ENCODE peak calls at places on chromosomes 7 and 10, in ten cellular contexts. L is RKO; J is HT1080; D is kidney glomerular epithelial cell; U is stimulated activated CD4-positive, alpha-beta T cell treated with anti-CD3 and anti-CD28 coated beads, Interleukin-4, amount 100 ng/mL, for 4 hours; V is HFF-Myc; K is left cardiac atrium; T is anterior cingulate cortex; E is T-helper 9 cell; Q is activated CD4-positive, alpha-beta T cell treated with anti-CD3 and anti-CD28 coated beads, Interleukin-2, amount 10 ng/mL, durations not matched to agents 7 days and 5 days. N is an unnamed sample.

GRCh38 chr7:55567495-55568070 is 4.7 kb downstream of the VOPP1 start:
- DNase-seq in K (no peak), U (no peak), D (no peak), J (no peak), L (no peak), T (peak; percentile 28), V (no peak), Q (no peak), E (no peak), N (no peak)

GRCh38 chr10:124821520-124821919 is 19.9 kb downstream of the ABRAXAS2 start:
- DNase-seq in U (no peak), E (no peak), T (no peak), L (no peak), V (no peak), Q (no peak), J (no peak), D (no peak), K (no peak), N (no peak)

GRCh38 chr7:21426286-21426957 is 1.5 kb upstream of the SP4 start:
- DNase-seq in D (no peak), U (no peak), V (no peak), K (no peak), E (no peak), Q (no peak), T (no peak), L (no peak), J (no peak), N (no peak)

GRCh38 chr7:129307592-129307991 is 82.8 kb downstream of the AHCYL2 start:
- DNase-seq in D (no peak), E (no peak), T (no peak), K (no peak), U (no peak), J (no peak), V (no peak), Q (no peak), L (no peak), N (no peak)

GRCh38 chr7:33805630-33806233 is 99.6 kb upstream of the BMPER start:
- DNase-seq in T (no peak), K (peak; percentile 37), L (no peak), U (no peak), D (peak; percentile 34), J (peak; percentile 17), Q (no peak), E (no peak), V (peak; percentile 14), N (no peak)

GRCh38 chr7:75920431-75921161 is 5.6 kb downstream of the POR start:
- DNase-seq in L (no peak), D (no peak), V (no peak), E (no peak), Q (no peak), K (peak; percentile 30), T (no peak), U (no peak), J (no peak), N (no peak)

GRCh38 chr7:85475476-85475875 is 288.6 kb upstream of the SEMA3D start:
- DNase-seq in V (no peak), L (no peak), D (no peak), J (no peak), T (no peak), K (no peak), E (no peak), Q (no peak), U (no peak), N (no peak)

GRCh38 chr10:92695679-92696605 is 6.2 kb downstream of the HHEX start:
- DNase-seq in J (no peak), V (no peak), T (no peak), L (no peak), Q (no peak), K (no peak), E (no peak), U (no peak), D (no peak), N (no peak)

GRCh38 chr10:116444527-116445142 is 17.0 kb downstream of the PNLIPRP3 start:
- DNase-seq in L (peak; percentile 42), E (no peak), K (no peak), V (peak; percentile 11), U (no peak), Q (peak; percentile 23), J (peak; percentile 20), D (peak; percentile 32), T (no peak), N (no peak)

GRCh38 chr7:146982482-146982881 is 865.9 kb downstream of the CNTNAP2 start:
- DNase-seq in J (no peak), V (no peak), D (no peak), K (no peak), T (no peak), L (no peak), Q (no peak), U (no peak), E (no peak), N (no peak)

GRCh38 chr7:18565337-18565736 is 69.8 kb downstream of the HDAC9 start:
- DNase-seq in D (no peak), K (no peak), V (no peak), L (no peak), T (no peak), Q (no peak), J (no peak), U (no peak), E (no peak), N (no peak)

GRCh38 chr7:104096683-104097082 is 107.2 kb upstream of the RELN start:
- DNase-seq in U (no peak), Q (no peak), D (no peak), J (peak; percentile 21), L (peak; percentile 57), T (no peak), V (no peak), K (no peak), E (no peak), N (no peak)

GRCh38 chr10:86827639-86828038 is 71.2 kb downstream of the BMPR1A start:
- DNase-seq in U (no peak), K (no peak), V (no peak), D (no peak), E (no peak), Q (no peak), L (no peak), J (no peak), T (no peak), N (no peak)

GRCh38 chr7:82755705-82756551 is 312.4 kb upstream of the CACNA2D1 start:
- DNase-seq in D (peak; percentile 24), T (no peak), K (no peak), J (peak; percentile 38), Q (no peak), E (no peak), V (no peak), L (peak; percentile 27), U (no peak), N (no peak)

GRCh38 chr10:88332526-88333265 is 250.4 kb downstream of the RNLS start:
- DNase-seq in D (no peak), J (no peak), Q (no peak), V (no peak), K (no peak), L (no peak), T (no peak), U (no peak), E (no peak), N (no peak)

GRCh38 chr7:112411186-112411795 is 39.0 kb upstream of the IFRD1 start:
- DNase-seq in U (no peak), Q (no peak), K (peak; percentile 35), V (no peak), D (peak; percentile 40), L (peak; percentile 62), J (peak; percentile 37), T (no peak), E (no peak), N (no peak)

GRCh38 chr10:28661035-28661434 is 16.3 kb upstream of the BAMBI start:
- DNase-seq in K (peak; percentile 50), V (peak; percentile 26), T (no peak), Q (no peak), U (no peak), J (peak; percentile 59), L (peak; percentile 34), E (no peak), D (peak; percentile 28), N (no peak)

GRCh38 chr10:87861566-87861952 is 1.8 kb downstream of the KLLN start:
- DNase-seq in T (no peak), L (peak; percentile 48), E (no peak), J (no peak), U (no peak), Q (no peak), K (peak; percentile 89), V (no peak), D (peak; percentile 19), N (no peak)

GRCh38 chr7:92362131-92362530 is 85.2 kb upstream of the GATAD1 start:
- DNase-seq in J (no peak), E (no peak), Q (no peak), K (no peak), L (no peak), V (no peak), D (no peak), U (no peak), T (no peak), N (no peak)

GRCh38 chr7:44196450-44196872 is 4.3 kb upstream of the YKT6 start:
- DNase-seq in D (peak; percentile 63), U (no peak), T (no peak), K (no peak), Q (peak; percentile 45), J (peak; percentile 55), E (no peak), L (peak; percentile 27), V (peak; percentile 42), N (peak; percentile 20)

GRCh38 chr7:99579956-99580777 is 17.9 kb upstream of the TMEM225B start:
- DNase-seq in T (no peak), J (no peak), V (no peak), U (peak; percentile 52), D (peak; percentile 13), E (peak; percentile 46), Q (peak; percentile 33), K (peak; percentile 42), L (no peak), N (peak; percentile 72)

GRCh38 chr7:127620406-127621233 is 2.7 kb upstream of the PAX4 start:
- DNase-seq in D (no peak), U (no peak), L (no peak), V (no peak), E (no peak), T (no peak), J (no peak), K (no peak), Q (no peak), N (no peak)

GRCh38 chr7:9870674-9871073 is 1103.0 kb upstream of the PHF14 start:
- DNase-seq in K (no peak), T (no peak), Q (no peak), V (no peak), L (no peak), D (no peak), E (no peak), U (no peak), J (no peak), N (no peak)

GRCh38 chr10:17199351-17199804 is 2.1 kb downstream of the TRDMT1 start:
- DNase-seq in J (peak; percentile 61), Q (no peak), K (no peak), E (no peak), U (no peak), D (peak; percentile 52), L (peak; percentile 70), V (no peak), T (no peak), N (no peak)

GRCh38 chr7:11648104-11648503 is 183.9 kb downstream of the THSD7A start:
- DNase-seq in V (no peak), K (no peak), U (no peak), Q (no peak), J (no peak), T (no peak), E (no peak), L (no peak), D (no peak), N (no peak)

N was measured in CD8-positive, alpha-beta memory T cell.